ENCODE peak calls at places on chromosomes 2 and 18, in seven cellular contexts. B, K, O, S, Q, N and V are unnamed samples.

GRCh38 chr18:48931680-48932461 is 18.9 kb downstream of the SMAD7 start:
- DNase-seq in Q (peak; percentile 67), N (peak; percentile 50), S (no peak), K (no peak), O (no peak), B (no peak), V (no peak)

GRCh38 chr2:96345403-96345802 is 9.8 kb downstream of the NCAPH start:
- DNase-seq in N (no peak), S (no peak), K (no peak), Q (no peak), B (no peak), O (no peak), V (no peak)

GRCh38 chr2:64019975-64020281 is 700 bp upstream of the VPS54 start:
- DNase-seq in K (no peak), N (no peak), S (no peak), Q (no peak), B (no peak), O (no peak), V (no peak)

GRCh38 chr2:100744589-100744988 is 75.3 kb upstream of the NPAS2 start:
- DNase-seq in B (no peak), S (peak; percentile 21), Q (no peak), O (peak; percentile 47), K (no peak), N (no peak), V (no peak)

GRCh38 chr2:172551266-172551665 is 4.6 kb upstream of the PDK1 start:
- DNase-seq in Q (no peak), N (no peak), O (peak; percentile 76), S (no peak), K (no peak), B (no peak), V (no peak)

GRCh38 chr2:110871637-110872036 is 139.3 kb downstream of the ACOXL start:
- DNase-seq in N (no peak), Q (no peak), O (no peak), K (no peak), S (no peak), B (no peak), V (no peak)

GRCh38 chr2:239148495-239149200 is 252.2 kb downstream of the HDAC4 start:
- DNase-seq in B (no peak), N (no peak), K (no peak), O (no peak), S (no peak), Q (peak; percentile 66), V (no peak)

GRCh38 chr18:73597832-73598615 is 549.6 kb downstream of the FBXO15 start:
- DNase-seq in B (no peak), O (no peak), N (no peak), S (no peak), Q (no peak), K (no peak), V (no peak)

GRCh38 chr2:235729182-235729929 is 235.5 kb downstream of the AGAP1 start:
- DNase-seq in N (no peak), K (no peak), S (no peak), B (no peak), O (no peak), Q (no peak), V (no peak)

GRCh38 chr2:233412405-233412804 is 58.1 kb downstream of the DGKD start:
- DNase-seq in K (no peak), O (no peak), Q (no peak), B (no peak), S (no peak), N (no peak), V (no peak)

GRCh38 chr2:73083886-73084792 is 12.6 kb upstream of the SFXN5 start:
- DNase-seq in S (no peak), Q (no peak), K (no peak), N (no peak), B (no peak), O (no peak), V (no peak)

GRCh38 chr2:177254433-177255226 is 9.9 kb downstream of the NFE2L2 start:
- DNase-seq in K (no peak), O (peak; percentile 49), B (no peak), N (peak; percentile 88), S (peak; percentile 39), Q (no peak), V (no peak)

GRCh38 chr2:178419123-178419522 is 31.9 kb downstream of the PRKRA start:
- DNase-seq in Q (no peak), B (no peak), S (no peak), N (no peak), O (peak; percentile 46), K (no peak), V (no peak)

GRCh38 chr2:241943961-241944575 is 74.5 kb downstream of the RTP5 start:
- DNase-seq in Q (no peak), K (no peak), N (no peak), O (no peak), S (no peak), B (no peak), V (no peak)

GRCh38 chr2:137838255-137839092 is 125.8 kb upstream of the HNMT start:
- DNase-seq in O (peak; percentile 71), B (no peak), K (no peak), N (no peak), Q (no peak), S (peak; percentile 8), V (no peak)

GRCh38 chr2:240585681-240586197 is 795 bp upstream of the CAPN10 start:
- DNase-seq in S (no peak), N (no peak), B (no peak), Q (no peak), K (no peak), O (no peak), V (peak; percentile 39)

GRCh38 chr2:227834423-227834822 is 20.8 kb downstream of the CCL20 start:
- DNase-seq in O (no peak), B (no peak), S (no peak), N (no peak), Q (no peak), K (no peak), V (no peak)

GRCh38 chr2:210617732-210618330 is 61.4 kb downstream of the CPS1 start:
- DNase-seq in O (peak; percentile 57), N (no peak), Q (no peak), K (no peak), B (no peak), S (peak; percentile 56), V (no peak)

GRCh38 chr2:208101716-208102631 is 22.4 kb downstream of the CRYGD start:
- DNase-seq in B (no peak), O (peak; percentile 48), Q (no peak), N (no peak), K (no peak), S (no peak), V (no peak)

GRCh38 chr2:235747868-235748144 is 254.0 kb downstream of the AGAP1 start:
- DNase-seq in Q (no peak), B (no peak), N (peak; percentile 47), O (no peak), S (peak; percentile 31), K (no peak), V (no peak)

GRCh38 chr2:30394096-30394495 is 53.0 kb upstream of the LCLAT1 start:
- DNase-seq in N (no peak), Q (no peak), K (no peak), S (peak; percentile 48), B (no peak), O (no peak), V (no peak)

GRCh38 chr2:162073776-162074578 is at the start of gene DPP4:
- DNase-seq in Q (no peak), B (no peak), S (peak; percentile 59), K (peak; percentile 20), N (peak; percentile 77), O (no peak), V (peak; percentile 13)

GRCh38 chr2:117717072-117717471 is 97.4 kb upstream of the DDX18 start:
- DNase-seq in K (no peak), N (no peak), S (no peak), Q (no peak), O (no peak), B (no peak), V (no peak)

GRCh38 chr2:197356136-197356535 is 45.6 kb upstream of the ANKRD44 start:
- DNase-seq in O (no peak), Q (no peak), B (no peak), N (no peak), S (no peak), K (no peak), V (no peak)

GRCh38 chr2:27735263-27735904 is 36.1 kb upstream of the MRPL33 start:
- DNase-seq in K (peak; percentile 10), N (peak; percentile 78), S (peak; percentile 88), B (peak; percentile 74), Q (peak; percentile 95), O (peak; percentile 90), V (peak; percentile 96)

DNA sequence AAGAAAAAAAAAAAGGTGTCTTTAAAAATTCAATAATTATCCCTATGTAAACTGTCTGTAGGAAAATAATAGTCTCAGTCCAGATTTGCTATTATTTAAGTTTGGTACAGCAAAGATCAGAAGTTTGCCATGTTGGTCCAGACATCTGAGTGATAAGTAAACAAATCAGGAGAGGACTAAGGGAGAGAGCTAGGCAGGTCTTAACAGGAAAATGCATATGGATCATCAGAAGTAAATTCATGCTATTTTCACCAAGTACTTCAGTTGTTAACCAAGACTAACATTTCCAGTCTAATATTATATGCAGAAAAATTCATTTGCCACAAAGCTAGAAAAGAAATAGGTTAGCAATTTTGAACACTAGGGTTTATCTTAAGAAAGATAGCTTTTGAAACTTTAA is 95.0 kb upstream of the STK17B start:
- DNase-seq in B (no peak), K (no peak), N (no peak), O (no peak), S (no peak), Q (no peak), V (no peak)
- H3K4me1 ChIP-seq in B (peaks cover 21% of the 10 kb centered on the region), K (peaks cover 56% of the 10 kb centered on the region), N (no peaks in the 10 kb centered on the region), O (peaks cover 10% of the 10 kb centered on the region), S (no peaks in the 10 kb centered on the region), Q (no peaks in the 10 kb centered on the region), V (no peaks in the 10 kb centered on the region)

GRCh38 chr2:47373747-47374146 is 29.2 kb upstream of the MSH2 start:
- DNase-seq in S (peak; percentile 51), B (no peak), O (no peak), K (no peak), N (peak; percentile 52), Q (no peak), V (no peak)
- H3K27ac ChIP-seq in S (peak overlapping the region; percentile 97), B (no peak overlapping the region), O (no peak overlapping the region), K (no peak overlapping the region), N (peak overlapping the region; percentile 96), Q (no peak overlapping the region), V (no peak overlapping the region)

GRCh38 chr2:186592137-186592875 is 2.5 kb downstream of the ITGAV start:
- DNase-seq in K (no peak), S (no peak), O (no peak), N (no peak), B (no peak), Q (no peak), V (no peak)
- H3K4me3 ChIP-seq in K (peak overlapping the region; percentile 90), S (peak overlapping the region; percentile 1), O (peak overlapping the region; percentile 95), N (no peak overlapping the region), B (peak overlapping the region; percentile 97), Q (no peak overlapping the region), V (peak overlapping the region; percentile 73)

GRCh38 chr2:166242309-166242708 is 114.5 kb upstream of the SCN1A start:
- DNase-seq in O (no peak), S (no peak), B (no peak), Q (no peak), N (no peak), K (no peak), V (no peak)
- H3K4me1 ChIP-seq in O (no peaks in the 10 kb centered on the region), S (no peaks in the 10 kb centered on the region), B (no peaks in the 10 kb centered on the region), Q (no peaks in the 10 kb centered on the region), N (no peaks in the 10 kb centered on the region), K (no peaks in the 10 kb centered on the region), V (no peaks in the 10 kb centered on the region)